ENCODE peak calls at places on chromosome 17, in five cellular contexts. One of them, this sample, is unnamed.

GRCh38 chr17:7914771-7915610 is 1.1 kb downstream of the RNF227 start:
- DNase-seq in IMR-90: peak; percentile 72
- DNase-seq in H9: no peak
- DNase-seq in mesendoderm: no peak
- DNase-seq in mesenchymal stem cell: no peak
- DNase-seq in this sample: peak; percentile 2

GRCh38 chr17:50375858-50376538 is 3.0 kb downstream of the EME1 start:
- DNase-seq in mesendoderm: peak; percentile 58
- DNase-seq in mesenchymal stem cell: no peak
- DNase-seq in H9: no peak
- DNase-seq in IMR-90: no peak
- DNase-seq in this sample: no peak

GRCh38 chr17:4590981-4591453 is 6.7 kb downstream of the SMTNL2 start:
- DNase-seq in H9: no peak
- DNase-seq in mesenchymal stem cell: no peak
- DNase-seq in mesendoderm: no peak
- DNase-seq in IMR-90: no peak
- DNase-seq in this sample: no peak

GRCh38 chr17:76612977-76613851 is 27.6 kb upstream of the ST6GALNAC2 start:
- DNase-seq in H9: peak; percentile 96
- DNase-seq in IMR-90: no peak
- DNase-seq in mesenchymal stem cell: no peak
- DNase-seq in mesendoderm: peak; percentile 96
- DNase-seq in this sample: peak; percentile 80

GRCh38 chr17:71966055-71966454 is 154.8 kb upstream of the SOX9 start:
- DNase-seq in mesenchymal stem cell: no peak
- DNase-seq in IMR-90: no peak
- DNase-seq in H9: no peak
- DNase-seq in mesendoderm: no peak
- DNase-seq in this sample: no peak

GRCh38 chr17:50258647-50259483 is 15.4 kb upstream of the TMEM92 start:
- DNase-seq in IMR-90: peak; percentile 48
- DNase-seq in H9: peak; percentile 41
- DNase-seq in mesendoderm: no peak
- DNase-seq in mesenchymal stem cell: no peak
- DNase-seq in this sample: no peak

GRCh38 chr17:15342460-15342859 is 1.1 kb upstream of the TEKT3 start:
- DNase-seq in H9: no peak
- DNase-seq in mesenchymal stem cell: peak; percentile 79
- DNase-seq in IMR-90: peak; percentile 12
- DNase-seq in mesendoderm: no peak
- DNase-seq in this sample: no peak

GRCh38 chr17:35866356-35866950 is 2.2 kb downstream of the HEATR9 start:
- DNase-seq in mesendoderm: no peak
- DNase-seq in H9: no peak
- DNase-seq in IMR-90: peak; percentile 16
- DNase-seq in mesenchymal stem cell: peak; percentile 31
- DNase-seq in this sample: no peak

GRCh38 chr17:869567-870530 is 87.7 kb downstream of the MRM3 start:
- DNase-seq in mesendoderm: peak; percentile 77
- DNase-seq in H9: no peak
- DNase-seq in IMR-90: peak; percentile 76
- DNase-seq in mesenchymal stem cell: peak; percentile 85
- DNase-seq in this sample: peak; percentile 56

GRCh38 chr17:40561294-40561870 is 3.9 kb downstream of the CCR7 start:
- DNase-seq in mesenchymal stem cell: peak; percentile 47
- DNase-seq in mesendoderm: no peak
- DNase-seq in H9: no peak
- DNase-seq in IMR-90: no peak
- DNase-seq in this sample: no peak

GRCh38 chr17:68437979-68438877 is 19.1 kb downstream of the WIPI1 start:
- DNase-seq in mesenchymal stem cell: peak; percentile 79
- DNase-seq in H9: peak; percentile 51
- DNase-seq in mesendoderm: peak; percentile 75
- DNase-seq in IMR-90: peak; percentile 47
- DNase-seq in this sample: peak; percentile 16

GRCh38 chr17:72121164-72122001 is 563 bp downstream of the SOX9 start:
- DNase-seq in mesendoderm: peak; percentile 63
- DNase-seq in IMR-90: peak; percentile 69
- DNase-seq in H9: peak; percentile 73
- DNase-seq in mesenchymal stem cell: peak; percentile 76
- DNase-seq in this sample: no peak

GRCh38 chr17:46044286-46044928 is 45.4 kb downstream of the STH start:
- DNase-seq in IMR-90: peak; percentile 87
- DNase-seq in H9: peak; percentile 76
- DNase-seq in mesendoderm: peak; percentile 94
- DNase-seq in mesenchymal stem cell: peak; percentile 88
- DNase-seq in this sample: peak; percentile 68

GRCh38 chr17:3029213-3029913 is 34.0 kb downstream of the OR1D5 start:
- DNase-seq in IMR-90: no peak
- DNase-seq in mesenchymal stem cell: no peak
- DNase-seq in mesendoderm: no peak
- DNase-seq in H9: peak; percentile 24
- DNase-seq in this sample: no peak

GRCh38 chr17:16908282-16908681 is 63.6 kb downstream of the TNFRSF13B start:
- DNase-seq in H9: peak; percentile 20
- DNase-seq in IMR-90: no peak
- DNase-seq in mesenchymal stem cell: no peak
- DNase-seq in mesendoderm: no peak
- DNase-seq in this sample: no peak

GRCh38 chr17:69828087-69828486 is 246.9 kb upstream of the KCNJ16 start:
- DNase-seq in mesendoderm: no peak
- DNase-seq in IMR-90: peak; percentile 69
- DNase-seq in mesenchymal stem cell: peak; percentile 81
- DNase-seq in H9: no peak
- DNase-seq in this sample: no peak

GRCh38 chr17:32117399-32117798 is 24.9 kb upstream of the RHOT1 start:
- DNase-seq in IMR-90: no peak
- DNase-seq in mesenchymal stem cell: no peak
- DNase-seq in H9: no peak
- DNase-seq in mesendoderm: no peak
- DNase-seq in this sample: peak; percentile 22

GRCh38 chr17:37683454-37683984 is 40.3 kb upstream of the DDX52 start:
- DNase-seq in mesenchymal stem cell: no peak
- DNase-seq in IMR-90: no peak
- DNase-seq in mesendoderm: no peak
- DNase-seq in H9: no peak
- DNase-seq in this sample: no peak

GRCh38 chr17:64687959-64688358 is 25.9 kb upstream of the SMURF2 start:
- DNase-seq in mesendoderm: no peak
- DNase-seq in IMR-90: peak; percentile 80
- DNase-seq in H9: no peak
- DNase-seq in mesenchymal stem cell: no peak
- DNase-seq in this sample: no peak

GRCh38 chr17:35086931-35087573 is 23.5 kb upstream of the RFFL start:
- DNase-seq in H9: no peak
- DNase-seq in mesenchymal stem cell: no peak
- DNase-seq in IMR-90: no peak
- DNase-seq in mesendoderm: no peak
- DNase-seq in this sample: no peak

GRCh38 chr17:38727661-38728220 is 2.4 kb upstream of the CISD3 start:
- DNase-seq in mesenchymal stem cell: no peak
- DNase-seq in H9: no peak
- DNase-seq in IMR-90: no peak
- DNase-seq in mesendoderm: no peak
- DNase-seq in this sample: peak; percentile 10

GRCh38 chr17:6910987-6911603 is 79.6 kb upstream of the TEKT1 start:
- DNase-seq in H9: no peak
- DNase-seq in mesendoderm: peak; percentile 40
- DNase-seq in IMR-90: peak; percentile 57
- DNase-seq in mesenchymal stem cell: peak; percentile 59
- DNase-seq in this sample: peak; percentile 76

GRCh38 chr17:12545877-12546513 is 119.7 kb upstream of the MYOCD start:
- DNase-seq in mesendoderm: peak; percentile 85
- DNase-seq in H9: peak; percentile 77
- DNase-seq in mesenchymal stem cell: peak; percentile 66
- DNase-seq in IMR-90: peak; percentile 63
- DNase-seq in this sample: peak; percentile 44

GRCh38 chr17:44187131-44187899 is 543 bp downstream of the TMUB2 start:
- DNase-seq in mesenchymal stem cell: peak; percentile 32
- DNase-seq in mesendoderm: no peak
- DNase-seq in IMR-90: peak; percentile 46
- DNase-seq in H9: no peak
- DNase-seq in this sample: peak; percentile 25

DNA sequence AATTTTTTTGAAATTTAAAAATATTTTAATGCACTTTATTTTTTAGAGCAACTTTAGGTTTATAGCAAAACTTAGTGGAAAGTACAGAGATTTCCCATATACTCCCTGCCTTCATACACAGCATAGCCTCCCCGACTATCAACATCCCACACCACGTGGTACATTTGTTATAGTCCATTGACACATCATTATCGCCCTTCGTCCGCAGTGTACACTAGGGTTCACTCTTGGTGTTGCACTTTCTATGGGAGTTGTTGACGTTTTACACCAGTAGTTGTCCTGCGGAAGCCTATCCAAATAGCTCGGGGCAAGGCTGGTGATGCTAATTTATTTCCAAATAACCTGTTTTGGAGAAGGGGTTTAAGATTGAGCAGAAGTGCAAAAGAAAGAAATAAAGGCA is 52.6 kb downstream of the MYH3 start:
- DNase-seq in IMR-90: no peak
- DNase-seq in mesenchymal stem cell: no peak
- DNase-seq in mesendoderm: no peak
- DNase-seq in H9: no peak
- DNase-seq in this sample: no peak
- H3K4ac ChIP-seq in IMR-90: no peak overlapping the region
- H3K4ac ChIP-seq in mesenchymal stem cell: no peak overlapping the region
- H3K4ac ChIP-seq in mesendoderm: no peak overlapping the region
- H3K4ac ChIP-seq in H9: no peak overlapping the region
- H3K4ac ChIP-seq in this sample: no peak overlapping the region

DNA sequence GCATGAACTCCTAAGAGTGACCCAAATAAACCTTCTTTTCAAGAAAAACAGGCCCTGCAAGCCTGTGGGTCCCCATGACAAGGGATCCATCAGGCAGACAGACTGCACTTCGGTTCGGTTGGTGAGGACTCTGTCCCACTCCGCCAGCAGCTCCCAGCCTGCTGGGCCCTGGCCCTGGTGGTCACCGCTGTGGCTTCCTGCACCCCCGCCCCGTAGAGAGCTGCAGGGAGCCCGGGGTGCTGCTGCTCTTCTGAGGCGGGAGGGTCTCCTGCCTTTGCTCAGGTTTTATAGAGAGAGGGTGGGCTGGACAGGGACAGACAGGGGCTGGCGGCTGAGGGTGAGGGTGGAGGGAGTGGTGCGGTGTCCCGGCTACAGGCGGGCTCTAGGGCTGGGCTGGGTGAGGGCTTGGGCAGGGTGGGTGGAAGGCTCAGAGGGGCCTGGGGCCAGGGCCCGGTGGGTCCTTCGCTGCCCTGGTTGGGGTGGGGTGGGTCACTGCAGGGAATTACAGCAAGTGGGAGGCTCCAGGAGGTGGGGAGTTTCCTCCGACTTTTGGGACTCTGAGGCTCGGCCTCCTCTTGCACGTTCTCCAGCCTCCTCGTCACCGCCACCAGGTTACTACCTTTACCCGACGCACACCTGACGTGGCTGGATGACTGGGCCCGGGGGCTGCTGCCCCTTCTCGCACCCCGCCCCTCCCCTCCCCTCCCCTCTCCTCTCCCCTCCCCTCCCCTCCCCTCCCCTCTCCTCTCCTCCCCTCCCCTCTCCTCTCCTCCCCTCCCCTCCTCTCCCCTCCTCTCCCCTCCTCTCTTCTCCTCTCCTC is 90.2 kb upstream of the CBX4 start:
- DNase-seq in H9: peak; percentile 76
- DNase-seq in mesendoderm: no peak
- DNase-seq in IMR-90: no peak
- DNase-seq in mesenchymal stem cell: no peak
- DNase-seq in this sample: no peak
- H3K23ac ChIP-seq in H9: no peak overlapping the region
- H3K23ac ChIP-seq in mesendoderm: no peak overlapping the region
- H3K23ac ChIP-seq in IMR-90: no peak overlapping the region
- H3K23ac ChIP-seq in mesenchymal stem cell: no peak overlapping the region
- H3K23ac ChIP-seq in this sample: no peak overlapping the region

GRCh38 chr17:2023256-2023655 is 1.9 kb downstream of the RTN4RL1 start:
- DNase-seq in IMR-90: no peak
- DNase-seq in mesendoderm: no peak
- DNase-seq in mesenchymal stem cell: no peak
- DNase-seq in H9: no peak
- DNase-seq in this sample: no peak
- H3K4ac ChIP-seq in IMR-90: no peak overlapping the region
- H3K4ac ChIP-seq in mesendoderm: no peak overlapping the region
- H3K4ac ChIP-seq in mesenchymal stem cell: no peak overlapping the region
- H3K4ac ChIP-seq in H9: no peak overlapping the region
- H3K4ac ChIP-seq in this sample: no peak overlapping the region

DNA sequence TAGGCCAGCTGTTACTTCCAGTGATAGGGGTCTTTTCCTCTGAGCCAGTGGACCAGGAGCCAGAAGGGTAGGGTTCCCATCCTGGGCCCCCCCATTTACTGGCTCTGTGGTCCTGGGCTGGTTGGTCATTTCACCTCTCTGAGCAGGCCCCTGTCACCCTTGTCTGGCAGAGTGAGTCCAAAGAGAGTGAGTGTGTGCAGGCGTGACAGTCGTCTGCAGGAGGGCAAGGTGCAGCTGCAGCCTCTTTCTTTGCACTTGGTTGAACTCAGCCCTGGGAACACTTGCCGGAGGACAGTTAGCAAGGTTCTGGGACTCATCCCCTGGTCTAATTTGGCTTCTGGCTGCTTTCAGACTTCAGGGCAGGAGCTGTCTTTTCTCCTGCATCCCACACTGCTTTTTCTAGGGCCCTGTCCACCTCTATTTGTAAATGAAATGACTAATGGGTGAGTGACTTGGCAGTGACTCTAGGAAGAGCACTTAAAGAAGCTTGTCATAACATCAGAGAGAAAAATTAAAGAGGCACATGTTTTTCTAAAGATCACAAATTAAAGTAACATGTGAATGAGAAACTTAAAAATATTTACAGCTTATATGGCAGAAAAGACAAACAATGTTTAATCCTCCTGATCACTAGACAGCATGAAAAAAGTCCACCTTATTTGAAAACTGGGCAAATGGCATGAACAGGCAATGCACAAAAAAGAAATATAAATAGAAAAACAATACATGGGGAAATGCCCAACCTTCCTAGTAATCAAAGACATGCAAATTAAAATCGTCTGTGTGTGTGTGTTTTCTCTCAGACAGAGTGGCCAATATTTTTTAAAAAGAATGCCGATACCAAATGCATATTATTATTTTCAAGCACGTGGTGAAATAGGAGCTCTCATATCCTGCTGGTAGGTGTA is 137.5 kb downstream of the NTN1 start:
- DNase-seq in IMR-90: no peak
- DNase-seq in mesenchymal stem cell: no peak
- DNase-seq in mesendoderm: no peak
- DNase-seq in H9: no peak
- DNase-seq in this sample: no peak
- H3K23ac ChIP-seq in IMR-90: no peak overlapping the region
- H3K23ac ChIP-seq in mesenchymal stem cell: no peak overlapping the region
- H3K23ac ChIP-seq in mesendoderm: no peak overlapping the region
- H3K23ac ChIP-seq in H9: no peak overlapping the region
- H3K23ac ChIP-seq in this sample: no peak overlapping the region

GRCh38 chr17:66915792-66916191 is 48.7 kb upstream of the CACNG4 start:
- DNase-seq in IMR-90: no peak
- DNase-seq in mesendoderm: no peak
- DNase-seq in H9: no peak
- DNase-seq in mesenchymal stem cell: no peak
- DNase-seq in this sample: no peak
- H3K4ac ChIP-seq in IMR-90: no peak overlapping the region
- H3K4ac ChIP-seq in mesendoderm: no peak overlapping the region
- H3K4ac ChIP-seq in H9: no peak overlapping the region
- H3K4ac ChIP-seq in mesenchymal stem cell: no peak overlapping the region
- H3K4ac ChIP-seq in this sample: no peak overlapping the region